ENCODE peak calls at places on chromosomes 2 and 18, in six cellular contexts. G, X, J, H, P and U are unnamed samples.
A peak's percentile ranks its signal among the peaks of the same experiment; 100 is the strongest.

GRCh38 chr18:43596106-43596712 is 318.9 kb upstream of the SYT4 start:
- DNase-seq in J (no peak), G (no peak), P (no peak), H (no peak), X (no peak), U (peak; percentile 29)

GRCh38 chr2:33458248-33458819 is 18.1 kb upstream of the RASGRP3 start:
- DNase-seq in J (no peak), X (no peak), H (no peak), G (no peak), P (no peak), U (no peak)

GRCh38 chr2:109402980-109403840 is 210.6 kb downstream of the SEPTIN10 start:
- DNase-seq in G (no peak), P (no peak), J (no peak), X (no peak), H (no peak), U (no peak)

GRCh38 chr2:152715854-152716428 is 1.3 kb downstream of the PRPF40A start:
- DNase-seq in X (no peak), J (peak; percentile 37), G (no peak), P (no peak), H (no peak), U (peak; percentile 66)

GRCh38 chr2:180979935-180980184 is 545 bp upstream of the UBE2E3 start:
- DNase-seq in G (no peak), H (no peak), X (no peak), P (no peak), J (no peak), U (no peak)

GRCh38 chr18:9907867-9908266 is 5.9 kb upstream of the VAPA start:
- DNase-seq in X (no peak), J (no peak), G (no peak), H (no peak), P (no peak), U (no peak)

GRCh38 chr2:239790313-239790712 is 234.8 kb downstream of the NDUFA10 start:
- DNase-seq in P (no peak), X (peak; percentile 71), J (no peak), G (no peak), H (peak; percentile 33), U (no peak)

GRCh38 chr2:240578488-240578887 is 8.0 kb upstream of the CAPN10 start:
- DNase-seq in J (no peak), X (no peak), G (no peak), H (no peak), P (no peak), U (no peak)

GRCh38 chr18:27685807-27686412 is 491.0 kb downstream of the CDH2 start:
- DNase-seq in P (no peak), X (no peak), G (no peak), H (no peak), J (peak; percentile 26), U (peak; percentile 55)

GRCh38 chr2:218691234-218691633 is 19.3 kb downstream of the STK36 start:
- DNase-seq in P (no peak), H (no peak), J (no peak), X (no peak), G (no peak), U (peak; percentile 18)